ENCODE peak calls at places on chromosomes 1 and 21, in six cellular contexts. One of them, this sample, is unnamed.

GRCh38 chr1:2256430-2257244 is 28.5 kb downstream of the SKI start:
- DNase-seq in Calu3: no peak
- DNase-seq in choroid plexus epithelial cell: no peak
- DNase-seq in AG09319: no peak
- DNase-seq in tibial artery: no peak
- DNase-seq in WTC11: no peak
- DNase-seq in this sample: no peak

GRCh38 chr1:25725482-25725881 is 74.5 kb upstream of the SELENON start:
- DNase-seq in WTC11: no peak
- DNase-seq in tibial artery: no peak
- DNase-seq in choroid plexus epithelial cell: no peak
- DNase-seq in AG09319: no peak
- DNase-seq in Calu3: no peak
- DNase-seq in this sample: no peak

GRCh38 chr1:228885845-228886244 is 150.6 kb downstream of the RHOU start:
- DNase-seq in AG09319: no peak
- DNase-seq in tibial artery: no peak
- DNase-seq in WTC11: no peak
- DNase-seq in choroid plexus epithelial cell: no peak
- DNase-seq in Calu3: no peak
- DNase-seq in this sample: no peak

GRCh38 chr1:27137544-27138075 is 17.3 kb downstream of the SLC9A1 start:
- DNase-seq in Calu3: no peak
- DNase-seq in tibial artery: peak; percentile 47
- DNase-seq in WTC11: no peak
- DNase-seq in choroid plexus epithelial cell: no peak
- DNase-seq in AG09319: no peak
- DNase-seq in this sample: no peak

GRCh38 chr1:63418101-63418500 is 50.7 kb downstream of the ALG6 start:
- DNase-seq in tibial artery: no peak
- DNase-seq in Calu3: no peak
- DNase-seq in WTC11: no peak
- DNase-seq in AG09319: no peak
- DNase-seq in choroid plexus epithelial cell: no peak
- DNase-seq in this sample: no peak

GRCh38 chr21:45363921-45364463 is 41.0 kb upstream of the COL18A1 start:
- DNase-seq in Calu3: peak; percentile 66
- DNase-seq in WTC11: no peak
- DNase-seq in AG09319: peak; percentile 93
- DNase-seq in choroid plexus epithelial cell: peak; percentile 97
- DNase-seq in tibial artery: peak; percentile 93
- DNase-seq in this sample: no peak

GRCh38 chr1:29249170-29249691 is 12.9 kb downstream of the PTPRU start:
- DNase-seq in WTC11: peak; percentile 89
- DNase-seq in Calu3: peak; percentile 77
- DNase-seq in AG09319: no peak
- DNase-seq in tibial artery: no peak
- DNase-seq in choroid plexus epithelial cell: peak; percentile 52
- DNase-seq in this sample: no peak

GRCh38 chr1:23210351-23210785 is 6.9 kb downstream of the HTR1D start:
- DNase-seq in Calu3: peak; percentile 23
- DNase-seq in WTC11: peak; percentile 66
- DNase-seq in choroid plexus epithelial cell: peak; percentile 30
- DNase-seq in AG09319: no peak
- DNase-seq in tibial artery: no peak
- DNase-seq in this sample: no peak

GRCh38 chr1:212621830-212622315 is 13.3 kb downstream of the ATF3 start:
- DNase-seq in tibial artery: no peak
- DNase-seq in choroid plexus epithelial cell: no peak
- DNase-seq in Calu3: no peak
- DNase-seq in WTC11: no peak
- DNase-seq in AG09319: no peak
- DNase-seq in this sample: no peak

GRCh38 chr1:222711319-222712252 is 705 bp downstream of the AIDA start:
- DNase-seq in Calu3: peak; percentile 60
- DNase-seq in AG09319: peak; percentile 24
- DNase-seq in tibial artery: peak; percentile 65
- DNase-seq in WTC11: peak; percentile 46
- DNase-seq in choroid plexus epithelial cell: peak; percentile 63
- DNase-seq in this sample: peak; percentile 42

GRCh38 chr21:42859891-42860230 is 19.5 kb downstream of the WDR4 start:
- DNase-seq in choroid plexus epithelial cell: no peak
- DNase-seq in WTC11: no peak
- DNase-seq in AG09319: no peak
- DNase-seq in Calu3: no peak
- DNase-seq in tibial artery: no peak
- DNase-seq in this sample: no peak

GRCh38 chr1:174740248-174740990 is 259.3 kb upstream of the CACYBP start:
- DNase-seq in Calu3: no peak
- DNase-seq in WTC11: no peak
- DNase-seq in tibial artery: no peak
- DNase-seq in choroid plexus epithelial cell: peak; percentile 82
- DNase-seq in AG09319: no peak
- DNase-seq in this sample: no peak

GRCh38 chr1:9730096-9730901 is 78.8 kb downstream of the PIK3CD start:
- DNase-seq in Calu3: no peak
- DNase-seq in AG09319: no peak
- DNase-seq in choroid plexus epithelial cell: no peak
- DNase-seq in WTC11: no peak
- DNase-seq in tibial artery: peak; percentile 68
- DNase-seq in this sample: no peak

GRCh38 chr1:70072239-70072751 is 133.1 kb downstream of the LRRC40 start:
- DNase-seq in Calu3: no peak
- DNase-seq in tibial artery: no peak
- DNase-seq in AG09319: no peak
- DNase-seq in choroid plexus epithelial cell: peak; percentile 79
- DNase-seq in WTC11: no peak
- DNase-seq in this sample: no peak

GRCh38 chr1:157595356-157595755 is 2.5 kb downstream of the FCRL4 start:
- DNase-seq in choroid plexus epithelial cell: no peak
- DNase-seq in tibial artery: no peak
- DNase-seq in WTC11: no peak
- DNase-seq in AG09319: no peak
- DNase-seq in Calu3: no peak
- DNase-seq in this sample: no peak

GRCh38 chr1:1926346-1926811 is 7.3 kb upstream of the TMEM52 start:
- DNase-seq in WTC11: no peak
- DNase-seq in Calu3: no peak
- DNase-seq in choroid plexus epithelial cell: no peak
- DNase-seq in AG09319: no peak
- DNase-seq in tibial artery: no peak
- DNase-seq in this sample: no peak

GRCh38 chr1:155880251-155880650 is 20.9 kb downstream of the SYT11 start:
- DNase-seq in Calu3: no peak
- DNase-seq in AG09319: no peak
- DNase-seq in tibial artery: no peak
- DNase-seq in WTC11: no peak
- DNase-seq in choroid plexus epithelial cell: no peak
- DNase-seq in this sample: no peak

GRCh38 chr1:155880856-155881255 is 21.5 kb downstream of the SYT11 start:
- DNase-seq in WTC11: no peak
- DNase-seq in AG09319: no peak
- DNase-seq in choroid plexus epithelial cell: no peak
- DNase-seq in tibial artery: no peak
- DNase-seq in Calu3: no peak
- DNase-seq in this sample: no peak

GRCh38 chr1:155882235-155882634 is 22.9 kb downstream of the SYT11 start:
- DNase-seq in AG09319: no peak
- DNase-seq in choroid plexus epithelial cell: no peak
- DNase-seq in tibial artery: no peak
- DNase-seq in WTC11: no peak
- DNase-seq in Calu3: no peak
- DNase-seq in this sample: no peak

GRCh38 chr1:155884028-155884950 is 24.9 kb downstream of the SYT11 start:
- DNase-seq in AG09319: no peak
- DNase-seq in tibial artery: no peak
- DNase-seq in WTC11: no peak
- DNase-seq in Calu3: no peak
- DNase-seq in choroid plexus epithelial cell: peak; percentile 34
- DNase-seq in this sample: no peak

DNA sequence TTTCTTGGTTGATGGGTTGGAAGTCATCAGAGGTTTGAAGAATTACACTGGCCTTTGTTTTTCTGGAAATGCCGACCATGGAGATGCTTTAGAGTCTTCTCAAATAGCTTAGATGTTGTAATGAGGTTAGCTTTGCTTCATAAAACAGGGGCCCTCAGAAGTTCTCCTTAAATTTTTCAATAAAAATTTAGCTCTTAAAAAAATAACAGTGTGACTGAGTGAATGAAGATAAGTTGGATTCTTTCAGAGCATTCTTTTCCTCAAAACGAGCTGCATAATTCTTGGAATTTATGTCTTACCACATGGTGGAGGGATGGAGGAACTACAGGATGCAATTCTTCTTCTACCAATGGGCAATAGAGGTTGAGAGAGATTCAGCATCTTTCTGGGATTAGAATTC is 23.4 kb downstream of the SYT11 start:
- DNase-seq in Calu3: no peak
- DNase-seq in AG09319: no peak
- DNase-seq in choroid plexus epithelial cell: no peak
- DNase-seq in tibial artery: no peak
- DNase-seq in WTC11: no peak
- DNase-seq in this sample: no peak
- TF ChIP-seq CTCF in Calu3: no peak
- TF ChIP-seq CTCF in AG09319: no peak
- TF ChIP-seq CTCF in choroid plexus epithelial cell: no peak
- TF ChIP-seq CTCF in tibial artery: no peak
- TF ChIP-seq CTCF in WTC11: no peak
- TF ChIP-seq CTCF in this sample: no peak

DNA sequence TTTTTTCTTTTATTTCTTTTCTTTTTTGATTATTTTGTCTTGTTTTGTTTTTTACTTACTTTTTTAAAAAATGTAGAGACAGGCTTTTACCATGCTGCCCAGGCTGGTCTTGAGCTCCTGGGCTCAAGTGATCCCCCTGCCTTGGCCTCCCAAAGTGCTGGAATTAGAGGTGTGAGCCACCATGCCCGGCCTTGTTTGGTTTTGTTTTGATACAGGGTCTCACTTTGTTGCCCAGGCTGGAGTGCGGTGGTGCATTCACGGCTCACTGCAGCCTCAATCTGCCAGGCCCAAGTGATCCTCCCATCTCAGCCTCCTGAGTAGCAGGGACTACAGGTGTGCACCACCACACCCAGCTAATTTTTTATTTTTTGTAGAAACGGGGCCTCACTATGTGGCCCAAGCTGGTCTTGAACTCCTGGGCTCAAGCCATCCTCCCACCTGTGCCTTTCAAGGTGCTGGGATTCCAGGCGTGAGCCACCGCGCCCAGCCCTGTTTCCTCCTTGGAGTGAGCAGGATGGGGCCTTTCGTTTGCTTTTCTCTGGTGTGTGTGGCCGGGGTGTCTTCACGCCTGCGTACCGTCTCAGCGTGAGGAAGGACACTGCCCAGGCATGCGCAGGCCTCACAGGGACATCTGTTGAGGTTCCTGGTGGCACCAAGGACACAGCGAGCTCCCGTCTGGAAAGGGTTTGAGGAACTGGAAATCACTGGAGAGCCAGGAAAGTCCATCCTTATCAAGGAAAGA is 15.5 kb downstream of the SLC45A1 start:
- DNase-seq in AG09319: no peak
- DNase-seq in Calu3: no peak
- DNase-seq in tibial artery: no peak
- DNase-seq in choroid plexus epithelial cell: no peak
- DNase-seq in WTC11: no peak
- DNase-seq in this sample: no peak
- TF ChIP-seq CTCF in AG09319: no peak
- TF ChIP-seq CTCF in Calu3: no peak
- TF ChIP-seq CTCF in tibial artery: no peak
- TF ChIP-seq CTCF in choroid plexus epithelial cell: no peak
- TF ChIP-seq CTCF in WTC11: no peak
- TF ChIP-seq CTCF in this sample: no peak

GRCh38 chr21:36706482-36706852 is 7.6 kb downstream of the SIM2 start:
- DNase-seq in Calu3: no peak
- DNase-seq in tibial artery: no peak
- DNase-seq in AG09319: no peak
- DNase-seq in choroid plexus epithelial cell: no peak
- DNase-seq in WTC11: no peak
- DNase-seq in this sample: no peak

GRCh38 chr21:36705679-36706481 is 7.0 kb downstream of the SIM2 start:
- DNase-seq in Calu3: no peak
- DNase-seq in WTC11: peak; percentile 78
- DNase-seq in AG09319: no peak
- DNase-seq in choroid plexus epithelial cell: no peak
- DNase-seq in tibial artery: no peak
- DNase-seq in this sample: no peak

GRCh38 chr21:36707763-36708511 is 9.0 kb downstream of the SIM2 start:
- DNase-seq in AG09319: no peak
- DNase-seq in WTC11: no peak
- DNase-seq in choroid plexus epithelial cell: no peak
- DNase-seq in tibial artery: no peak
- DNase-seq in Calu3: no peak
- DNase-seq in this sample: no peak

GRCh38 chr21:36708512-36709029 is 9.7 kb downstream of the SIM2 start:
- DNase-seq in tibial artery: no peak
- DNase-seq in Calu3: no peak
- DNase-seq in WTC11: no peak
- DNase-seq in choroid plexus epithelial cell: no peak
- DNase-seq in AG09319: no peak
- DNase-seq in this sample: no peak

DNA sequence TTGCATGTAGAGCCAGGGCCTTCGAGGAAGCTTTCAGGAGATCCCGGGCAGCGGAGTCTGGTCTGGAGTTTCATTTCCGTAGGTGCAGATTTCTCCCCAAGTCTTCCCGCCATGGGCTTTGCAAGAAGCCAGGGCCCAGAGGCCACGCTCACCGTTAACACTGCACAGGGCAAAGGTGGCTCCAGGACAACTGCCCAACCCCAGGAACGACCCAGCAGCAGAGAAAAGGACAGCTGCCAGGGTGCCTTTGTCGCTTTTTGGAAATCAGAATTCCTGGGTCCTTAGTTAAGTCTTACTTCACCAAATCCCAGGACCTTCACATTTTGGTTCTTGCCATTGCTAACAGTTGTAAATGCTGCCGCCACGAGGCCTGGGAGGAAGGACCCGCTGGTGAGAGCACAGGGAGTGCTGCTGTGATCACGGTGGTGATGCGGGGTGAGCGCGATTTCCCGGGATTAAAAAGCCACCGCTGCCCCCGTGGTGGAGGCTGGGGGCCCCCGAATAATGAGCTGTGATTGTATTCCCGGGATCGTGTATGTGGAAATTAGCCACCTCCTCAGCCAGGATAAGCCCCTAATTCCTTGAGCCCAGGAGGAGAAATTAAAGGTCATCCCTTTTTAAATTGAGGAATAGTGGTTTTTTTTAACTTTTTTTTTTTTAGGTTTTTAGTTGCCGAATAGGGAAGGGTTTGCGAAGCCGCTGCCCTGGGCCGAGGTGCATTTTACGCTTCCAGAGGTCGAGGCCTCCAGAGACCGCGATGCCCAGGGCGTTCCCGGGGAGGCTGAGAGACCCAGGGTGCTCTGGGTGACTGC is 8.2 kb downstream of the SIM2 start:
- DNase-seq in Calu3: no peak
- DNase-seq in tibial artery: no peak
- DNase-seq in AG09319: no peak
- DNase-seq in WTC11: no peak
- DNase-seq in choroid plexus epithelial cell: peak; percentile 37
- DNase-seq in this sample: no peak
- TF ChIP-seq CTCF in Calu3: no peak
- TF ChIP-seq CTCF in tibial artery: no peak
- TF ChIP-seq CTCF in AG09319: no peak
- TF ChIP-seq CTCF in WTC11: no peak
- TF ChIP-seq CTCF in choroid plexus epithelial cell: peak; percentile 30
- TF ChIP-seq CTCF in this sample: no peak

GRCh38 chr1:10889628-10890353 is 93.3 kb upstream of the CASZ1 start:
- DNase-seq in WTC11: no peak
- DNase-seq in Calu3: no peak
- DNase-seq in AG09319: no peak
- DNase-seq in tibial artery: no peak
- DNase-seq in choroid plexus epithelial cell: no peak
- DNase-seq in this sample: no peak
- TF ChIP-seq CTCF in WTC11: no peak
- TF ChIP-seq CTCF in Calu3: no peak
- TF ChIP-seq CTCF in AG09319: no peak
- TF ChIP-seq CTCF in tibial artery: no peak
- TF ChIP-seq CTCF in choroid plexus epithelial cell: no peak
- TF ChIP-seq CTCF in this sample: no peak

This sample was measured in activated B cell treated with CpG ODN at 0.5 μM for 24 hours.